ENCODE peak calls at places on chromosomes 1 and 21, in five cellular contexts. B is neuronal stem cell, F is BJ, S is heart left ventricle, J is SK-N-MC. R is an unnamed sample.

GRCh38 chr1:56686171-56686570 is 41.1 kb downstream of the PRKAA2 start:
- DNase-seq in B (no peak), F (no peak), S (no peak), J (no peak), R (no peak)

GRCh38 chr1:31038360-31038759 is 27.2 kb downstream of the PUM1 start:
- DNase-seq in B (no peak), F (peak; percentile 26), S (no peak), J (no peak), R (no peak)

GRCh38 chr1:193181985-193182384 is 4.4 kb downstream of the B3GALT2 start:
- DNase-seq in B (no peak), F (no peak), S (peak; percentile 27), J (no peak), R (no peak)

GRCh38 chr1:149844096-149844495 is 55.3 kb upstream of the BOLA1 start:
- DNase-seq in B (no peak), F (no peak), S (no peak), J (no peak), R (no peak)

GRCh38 chr1:189499736-189500135 is 977.9 kb downstream of the BRINP3 start:
- DNase-seq in B (no peak), F (no peak), S (no peak), J (no peak), R (no peak)

GRCh38 chr21:41726970-41727783 is 39.7 kb downstream of the RIPK4 start:
- DNase-seq in B (no peak), F (no peak), S (peak; percentile 57), J (no peak), R (peak; percentile 69)

GRCh38 chr1:121458291-121459048 is 273.7 kb downstream of the SRGAP2C start:
- DNase-seq in B (no peak), F (no peak), S (no peak), J (no peak), R (no peak)

GRCh38 chr1:116412480-116412798 is 39.4 kb downstream of the ATP1A1 start:
- DNase-seq in B (no peak), F (no peak), S (no peak), J (no peak), R (no peak)

GRCh38 chr21:46142581-46143473 is 12.6 kb downstream of the FTCD start:
- DNase-seq in B (no peak), F (no peak), S (no peak), J (no peak), R (no peak)

GRCh38 chr1:59368007-59368670 is 71.2 kb downstream of the FGGY start:
- DNase-seq in B (no peak), F (no peak), S (no peak), J (no peak), R (no peak)

GRCh38 chr1:159972443-159973205 is 18.6 kb upstream of the SLAMF9 start:
- DNase-seq in B (no peak), F (no peak), S (no peak), J (no peak), R (no peak)

GRCh38 chr1:119623651-119624050 is 24.4 kb downstream of the ZNF697 start:
- DNase-seq in B (no peak), F (no peak), S (no peak), J (no peak), R (no peak)

GRCh38 chr1:114154146-114154962 is 685 bp upstream of the SYT6 start:
- DNase-seq in B (no peak), F (no peak), S (no peak), J (no peak), R (no peak)

GRCh38 chr1:113850127-113850796 is 21.2 kb downstream of the PTPN22 start:
- DNase-seq in B (no peak), F (no peak), S (no peak), J (peak; percentile 98), R (no peak)

GRCh38 chr1:156703741-156704140 is 1.6 kb downstream of the CRABP2 start:
- DNase-seq in B (no peak), F (no peak), S (no peak), J (no peak), R (no peak)

GRCh38 chr21:28111151-28111619 is 881.5 kb downstream of the LTN1 start:
- DNase-seq in B (no peak), F (peak; percentile 90), S (peak; percentile 80), J (no peak), R (peak; percentile 92)

GRCh38 chr1:231757759-231758158 is 131.2 kb downstream of the DISC1 start:
- DNase-seq in B (no peak), F (no peak), S (no peak), J (no peak), R (no peak)

GRCh38 chr1:8055973-8056372 is 29.9 kb upstream of the ERRFI1 start:
- DNase-seq in B (no peak), F (no peak), S (no peak), J (no peak), R (peak; percentile 45)